ENCODE peak calls at places on chromosome 20, in five cellular contexts. One of them, this sample, is unnamed.

GRCh38 chr20:13029687-13030510 is 21.1 kb downstream of the SPTLC3 start:
- DNase-seq in neuronal stem cell: no peak
- DNase-seq in IMR-90: peak
- DNase-seq in H1: peak
- DNase-seq in H9: peak
- DNase-seq in this sample: peak

GRCh38 chr20:43925215-43925614 is 10.6 kb downstream of the TOX2 start:
- DNase-seq in neuronal stem cell: no peak
- DNase-seq in IMR-90: no peak
- DNase-seq in H1: no peak
- DNase-seq in H9: no peak
- DNase-seq in this sample: no peak

GRCh38 chr20:16556299-16556698 is 16.9 kb downstream of the KIF16B start:
- DNase-seq in neuronal stem cell: no peak
- DNase-seq in IMR-90: peak
- DNase-seq in H1: no peak
- DNase-seq in H9: no peak
- DNase-seq in this sample: peak

GRCh38 chr20:5843054-5843731 is 93.0 kb downstream of the SHLD1 start:
- DNase-seq in neuronal stem cell: no peak
- DNase-seq in IMR-90: no peak
- DNase-seq in H1: no peak
- DNase-seq in H9: no peak
- DNase-seq in this sample: no peak

GRCh38 chr20:24770628-24771556 is 178.2 kb upstream of the CST7 start:
- DNase-seq in neuronal stem cell: no peak
- DNase-seq in IMR-90: no peak
- DNase-seq in H1: no peak
- DNase-seq in H9: peak
- DNase-seq in this sample: no peak

GRCh38 chr20:56573989-56574388 is 40.9 kb downstream of the FAM209B start:
- DNase-seq in neuronal stem cell: no peak
- DNase-seq in IMR-90: no peak
- DNase-seq in H1: no peak
- DNase-seq in H9: no peak
- DNase-seq in this sample: no peak

GRCh38 chr20:11919046-11919445 is 1.4 kb downstream of the BTBD3 start:
- DNase-seq in neuronal stem cell: no peak
- DNase-seq in IMR-90: peak
- DNase-seq in H1: no peak
- DNase-seq in H9: no peak
- DNase-seq in this sample: no peak

GRCh38 chr20:33951171-33951570 is 42.5 kb upstream of the RALY start:
- DNase-seq in neuronal stem cell: no peak
- DNase-seq in IMR-90: no peak
- DNase-seq in H1: no peak
- DNase-seq in H9: no peak
- DNase-seq in this sample: no peak

GRCh38 chr20:59123677-59124060 is 40.0 kb upstream of the ZNF831 start:
- DNase-seq in neuronal stem cell: no peak
- DNase-seq in IMR-90: no peak
- DNase-seq in H1: no peak
- DNase-seq in H9: no peak
- DNase-seq in this sample: no peak

GRCh38 chr20:56628873-56629463 is at the start of gene TFAP2C:
- DNase-seq in neuronal stem cell: peak
- DNase-seq in IMR-90: no peak
- DNase-seq in H1: no peak
- DNase-seq in H9: peak
- DNase-seq in this sample: peak

GRCh38 chr20:11247059-11247630 is 573.3 kb upstream of the JAG1 start:
- DNase-seq in neuronal stem cell: no peak
- DNase-seq in IMR-90: no peak
- DNase-seq in H1: no peak
- DNase-seq in H9: no peak
- DNase-seq in this sample: no peak

GRCh38 chr20:41526327-41526726 is 91.8 kb downstream of the CHD6 start:
- DNase-seq in neuronal stem cell: no peak
- DNase-seq in IMR-90: no peak
- DNase-seq in H1: no peak
- DNase-seq in H9: no peak
- DNase-seq in this sample: no peak

GRCh38 chr20:58239216-58239615 is 10.8 kb upstream of the ANKRD60 start:
- DNase-seq in neuronal stem cell: no peak
- DNase-seq in IMR-90: no peak
- DNase-seq in H1: no peak
- DNase-seq in H9: no peak
- DNase-seq in this sample: no peak

GRCh38 chr20:20829694-20830093 is 117.2 kb upstream of the RALGAPA2 start:
- DNase-seq in neuronal stem cell: no peak
- DNase-seq in IMR-90: no peak
- DNase-seq in H1: no peak
- DNase-seq in H9: no peak
- DNase-seq in this sample: no peak

GRCh38 chr20:43942661-43943285 is 28.1 kb downstream of the TOX2 start:
- DNase-seq in neuronal stem cell: no peak
- DNase-seq in IMR-90: peak
- DNase-seq in H1: no peak
- DNase-seq in H9: no peak
- DNase-seq in this sample: peak

GRCh38 chr20:44324343-44324742 is 12.5 kb upstream of the R3HDML start:
- DNase-seq in neuronal stem cell: no peak
- DNase-seq in IMR-90: no peak
- DNase-seq in H1: no peak
- DNase-seq in H9: no peak
- DNase-seq in this sample: peak

GRCh38 chr20:17648782-17649730 is 33.0 kb downstream of the RRBP1 start:
- DNase-seq in neuronal stem cell: no peak
- DNase-seq in IMR-90: no peak
- DNase-seq in H1: no peak
- DNase-seq in H9: no peak
- DNase-seq in this sample: peak

GRCh38 chr20:2946988-2947961 is 74.0 kb downstream of the PTPRA start:
- DNase-seq in neuronal stem cell: peak
- DNase-seq in IMR-90: peak
- DNase-seq in H1: no peak
- DNase-seq in H9: no peak
- DNase-seq in this sample: peak

GRCh38 chr20:19404836-19405235 is 192.4 kb downstream of the SLC24A3 start:
- DNase-seq in neuronal stem cell: no peak
- DNase-seq in IMR-90: no peak
- DNase-seq in H1: no peak
- DNase-seq in H9: no peak
- DNase-seq in this sample: no peak

GRCh38 chr20:59086923-59087322 is 44.3 kb upstream of the PRELID3B start:
- DNase-seq in neuronal stem cell: no peak
- DNase-seq in IMR-90: no peak
- DNase-seq in H1: no peak
- DNase-seq in H9: no peak
- DNase-seq in this sample: no peak

GRCh38 chr20:17315491-17316231 is 88.8 kb downstream of the PCSK2 start:
- DNase-seq in neuronal stem cell: no peak
- DNase-seq in IMR-90: no peak
- DNase-seq in H1: no peak
- DNase-seq in H9: peak
- DNase-seq in this sample: no peak

GRCh38 chr20:61900376-61901293 is 165.0 kb downstream of the TAF4 start:
- DNase-seq in neuronal stem cell: no peak
- DNase-seq in IMR-90: no peak
- DNase-seq in H1: no peak
- DNase-seq in H9: peak
- DNase-seq in this sample: no peak

GRCh38 chr20:34768105-34768504 is 57.3 kb downstream of the NCOA6 start:
- DNase-seq in neuronal stem cell: no peak
- DNase-seq in IMR-90: peak
- DNase-seq in H1: no peak
- DNase-seq in H9: no peak
- DNase-seq in this sample: peak

GRCh38 chr20:56626367-56627121 is 2.6 kb upstream of the TFAP2C start:
- DNase-seq in neuronal stem cell: peak
- DNase-seq in IMR-90: no peak
- DNase-seq in H1: peak
- DNase-seq in H9: peak
- DNase-seq in this sample: peak

GRCh38 chr20:8005033-8005432 is 14.5 kb downstream of the TMX4 start:
- DNase-seq in neuronal stem cell: no peak
- DNase-seq in IMR-90: no peak
- DNase-seq in H1: no peak
- DNase-seq in H9: no peak
- DNase-seq in this sample: no peak

GRCh38 chr20:39829713-39830112 is 859.3 kb downstream of the MAFB start:
- DNase-seq in neuronal stem cell: no peak
- DNase-seq in IMR-90: no peak
- DNase-seq in H1: no peak
- DNase-seq in H9: no peak
- DNase-seq in this sample: peak

GRCh38 chr20:25082498-25082873 is 545 bp upstream of the VSX1 start:
- DNase-seq in neuronal stem cell: no peak
- DNase-seq in IMR-90: no peak
- DNase-seq in H1: no peak
- DNase-seq in H9: peak
- DNase-seq in this sample: no peak

GRCh38 chr20:24959591-24960301 is 10.7 kb downstream of the CST7 start:
- DNase-seq in neuronal stem cell: no peak
- DNase-seq in IMR-90: no peak
- DNase-seq in H1: no peak
- DNase-seq in H9: peak
- DNase-seq in this sample: no peak

GRCh38 chr20:49541733-49542513 is 26.0 kb downstream of the PTGIS start:
- DNase-seq in neuronal stem cell: peak
- DNase-seq in IMR-90: peak
- DNase-seq in H1: no peak
- DNase-seq in H9: peak
- DNase-seq in this sample: peak
- H4K91ac ChIP-seq in neuronal stem cell: no peak
- H4K91ac ChIP-seq in IMR-90: peak
- H4K91ac ChIP-seq in H1: no peak
- H4K91ac ChIP-seq in H9: no peak
- H4K91ac ChIP-seq in this sample: no peak

DNA sequence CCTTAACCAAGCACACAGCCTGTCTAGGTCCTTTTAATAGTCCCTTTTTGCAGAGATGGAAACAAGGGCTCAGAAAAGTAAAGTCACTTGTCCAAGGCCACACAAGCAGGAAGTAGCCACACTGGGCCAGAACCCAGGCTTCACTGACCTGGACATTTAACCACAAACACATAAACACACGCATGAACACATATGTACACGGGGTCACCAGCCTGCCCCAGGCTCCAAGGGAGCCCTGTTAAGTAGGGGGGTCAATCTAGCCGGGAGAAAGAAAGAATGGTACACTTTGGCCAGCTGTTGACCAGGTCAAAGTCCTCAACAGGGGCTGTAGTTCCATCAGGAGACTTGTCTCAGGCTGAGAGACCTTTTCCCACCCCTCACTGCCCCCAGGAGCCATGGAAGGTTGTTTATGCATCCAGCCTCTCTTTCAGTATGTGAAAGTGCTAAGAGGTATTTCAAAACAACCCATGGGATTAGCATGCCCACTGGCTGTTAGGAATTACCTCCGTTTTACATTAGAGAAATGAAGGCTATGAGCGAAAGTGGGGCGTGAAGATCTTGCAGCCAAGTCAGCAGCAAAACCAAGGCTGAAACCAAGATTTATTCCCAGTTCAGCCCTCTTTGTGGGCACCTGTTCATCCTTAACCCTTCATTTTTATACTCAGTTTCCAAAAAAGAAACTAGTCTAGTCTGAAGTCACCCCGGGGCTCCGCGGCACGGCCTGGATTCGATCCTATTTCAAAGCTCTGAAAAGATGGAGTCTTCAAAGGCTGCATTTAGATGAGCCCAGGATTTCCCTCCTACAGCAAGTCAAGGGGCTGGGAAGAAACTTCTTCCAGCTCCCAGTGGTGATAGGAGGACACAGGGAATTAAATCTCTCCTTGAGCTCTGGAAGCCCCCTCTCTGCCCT is 9.8 kb downstream of the SDC4 start:
- DNase-seq in neuronal stem cell: no peak
- DNase-seq in IMR-90: no peak
- DNase-seq in H1: no peak
- DNase-seq in H9: no peak
- DNase-seq in this sample: peak
- H4K91ac ChIP-seq in neuronal stem cell: no peak
- H4K91ac ChIP-seq in IMR-90: peak
- H4K91ac ChIP-seq in H1: no peak
- H4K91ac ChIP-seq in H9: peak
- H4K91ac ChIP-seq in this sample: peak

GRCh38 chr20:23257848-23258746 is 92.5 kb upstream of the NXT1 start:
- DNase-seq in neuronal stem cell: no peak
- DNase-seq in IMR-90: peak
- DNase-seq in H1: no peak
- DNase-seq in H9: no peak
- DNase-seq in this sample: peak

GRCh38 chr20:23264545-23264944 is 86.0 kb upstream of the NXT1 start:
- DNase-seq in neuronal stem cell: no peak
- DNase-seq in IMR-90: no peak
- DNase-seq in H1: no peak
- DNase-seq in H9: peak
- DNase-seq in this sample: no peak

GRCh38 chr20:23257106-23257761 is 93.4 kb upstream of the NXT1 start:
- DNase-seq in neuronal stem cell: no peak
- DNase-seq in IMR-90: peak
- DNase-seq in H1: no peak
- DNase-seq in H9: no peak
- DNase-seq in this sample: peak

GRCh38 chr20:23258747-23259121 is 91.9 kb upstream of the NXT1 start:
- DNase-seq in neuronal stem cell: no peak
- DNase-seq in IMR-90: no peak
- DNase-seq in H1: no peak
- DNase-seq in H9: no peak
- DNase-seq in this sample: no peak

GRCh38 chr20:23260181-23260840 is 90.3 kb upstream of the NXT1 start:
- DNase-seq in neuronal stem cell: no peak
- DNase-seq in IMR-90: no peak
- DNase-seq in H1: no peak
- DNase-seq in H9: no peak
- DNase-seq in this sample: no peak
- H4K91ac ChIP-seq in neuronal stem cell: no peak
- H4K91ac ChIP-seq in IMR-90: no peak
- H4K91ac ChIP-seq in H1: no peak
- H4K91ac ChIP-seq in H9: no peak
- H4K91ac ChIP-seq in this sample: no peak

DNA sequence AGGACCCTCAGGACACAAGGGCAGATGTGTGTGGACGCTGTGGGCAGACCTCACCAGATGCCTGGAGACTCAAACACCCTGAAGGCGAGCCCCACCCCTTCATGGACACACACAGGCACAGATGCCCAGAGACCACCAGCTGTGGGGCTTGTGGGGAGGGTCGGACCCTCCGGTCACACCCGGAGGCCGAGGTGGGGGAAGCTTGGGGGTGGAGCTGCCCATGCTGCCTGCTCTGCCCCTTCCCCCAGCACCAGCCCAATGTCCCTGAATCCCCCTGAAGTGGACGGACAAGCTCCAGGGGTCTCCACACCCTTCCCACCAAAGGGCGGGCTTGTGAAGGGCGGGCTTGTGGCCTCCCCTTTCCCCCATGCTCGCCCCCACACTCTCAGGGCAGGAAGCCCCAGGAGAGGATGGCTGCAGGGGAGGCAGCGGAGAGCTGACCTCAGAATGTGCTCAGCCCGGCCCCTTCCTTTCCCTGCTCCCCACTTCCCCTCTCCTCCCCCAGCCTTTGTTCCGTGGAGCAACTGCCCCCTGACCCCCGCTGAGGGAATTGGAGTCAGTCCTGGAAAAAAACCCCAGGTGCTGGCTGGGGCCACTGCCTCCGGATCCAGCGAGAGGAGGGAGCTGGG is 13.8 kb upstream of the ABHD16B start:
- DNase-seq in neuronal stem cell: no peak
- DNase-seq in IMR-90: no peak
- DNase-seq in H1: no peak
- DNase-seq in H9: peak
- DNase-seq in this sample: no peak
- H4K91ac ChIP-seq in neuronal stem cell: peak
- H4K91ac ChIP-seq in IMR-90: peak
- H4K91ac ChIP-seq in H1: peak
- H4K91ac ChIP-seq in H9: no peak
- H4K91ac ChIP-seq in this sample: peak

This sample was measured in mesenchymal stem cell.